ENCODE peak calls at places on chromosomes 5 and 9, in eight cellular contexts. K, R, U, M, E, V, B and X are unnamed samples.

GRCh38 chr9:10112798-10113197 is 500.0 kb downstream of the PTPRD start:
- DNase-seq in K (no peak), R (no peak), U (no peak), M (no peak), E (no peak), V (no peak), B (no peak), X (no peak)

GRCh38 chr5:56440871-56441740 is 208.0 kb upstream of the ANKRD55 start:
- DNase-seq in K (no peak), R (peak), U (no peak), M (peak), E (no peak), V (peak), B (peak), X (no peak)

GRCh38 chr9:126705311-126705766 is 91.6 kb downstream of the LMX1B start:
- DNase-seq in K (peak), R (peak), U (peak), M (peak), E (peak), V (peak), B (peak), X (peak)

GRCh38 chr5:14273207-14273767 is 130.1 kb downstream of the TRIO start:
- DNase-seq in K (no peak), R (no peak), U (no peak), M (no peak), E (no peak), V (no peak), B (no peak), X (no peak)

GRCh38 chr9:128201441-128202369 is 1.5 kb upstream of the DNM1 start:
- DNase-seq in K (no peak), R (peak), U (no peak), M (no peak), E (no peak), V (no peak), B (no peak), X (no peak)

GRCh38 chr5:113495402-113495801 is 7.1 kb upstream of the MCC start:
- DNase-seq in K (no peak), R (peak), U (no peak), M (no peak), E (peak), V (no peak), B (peak), X (no peak)

GRCh38 chr9:122383992-122384461 is 13.2 kb downstream of the PTGS1 start:
- DNase-seq in K (peak), R (peak), U (no peak), M (no peak), E (peak), V (no peak), B (peak), X (no peak)

GRCh38 chr9:21605489-21605931 is 123.4 kb upstream of the IFNE start:
- DNase-seq in K (no peak), R (peak), U (no peak), M (no peak), E (peak), V (no peak), B (peak), X (no peak)

GRCh38 chr5:38497946-38498345 is 58.5 kb downstream of the LIFR start:
- DNase-seq in K (no peak), R (peak), U (no peak), M (no peak), E (peak), V (no peak), B (peak), X (no peak)

GRCh38 chr9:132498811-132499210 is 83.6 kb upstream of the BARHL1 start:
- DNase-seq in K (no peak), R (peak), U (no peak), M (no peak), E (no peak), V (no peak), B (no peak), X (no peak)

GRCh38 chr9:123338710-123339665 is 17.0 kb upstream of the CRB2 start:
- DNase-seq in K (no peak), R (no peak), U (no peak), M (no peak), E (peak), V (peak), B (no peak), X (no peak)

GRCh38 chr5:144368556-144368955 is 197.9 kb downstream of the KCTD16 start:
- DNase-seq in K (no peak), R (peak), U (no peak), M (no peak), E (peak), V (no peak), B (peak), X (no peak)

GRCh38 chr9:114236391-114237138 is 81.2 kb downstream of the COL27A1 start:
- DNase-seq in K (no peak), R (no peak), U (no peak), M (no peak), E (no peak), V (no peak), B (no peak), X (no peak)
- H3K27ac ChIP-seq in K (no peak), R (no peak), U (no peak), M (no peak), E (no peak), V (no peak), B (no peak), X (no peak)

GRCh38 chr9:32502996-32503395 is 23.0 kb downstream of the RIGI start:
- DNase-seq in K (no peak), R (no peak), U (no peak), M (no peak), E (peak), V (no peak), B (no peak), X (no peak)
- H3K27ac ChIP-seq in K (no peak), R (no peak), U (no peak), M (no peak), E (peak), V (no peak), B (peak), X (no peak)

DNA sequence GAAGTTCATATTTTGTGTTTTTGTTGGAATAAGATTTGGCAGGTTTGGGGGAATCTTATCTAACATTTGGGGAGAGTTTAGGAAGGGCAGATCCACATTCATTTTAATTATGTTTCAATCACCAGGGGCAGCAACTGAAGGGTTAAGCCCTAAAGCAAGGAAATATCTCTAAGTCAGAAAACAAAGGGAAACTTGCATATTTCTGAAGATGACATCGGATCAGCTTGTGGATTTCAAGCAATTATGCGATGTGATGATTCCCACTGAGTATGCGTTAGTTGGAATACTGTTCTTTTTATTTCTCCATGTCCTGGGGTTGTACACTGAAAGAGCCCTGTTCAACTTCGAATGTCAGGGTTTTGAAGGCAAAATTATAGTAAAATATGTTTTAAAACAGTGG is 59.8 kb upstream of the NFIB start:
- DNase-seq in K (no peak), R (no peak), U (no peak), M (no peak), E (peak), V (no peak), B (no peak), X (no peak)
- H3K27ac ChIP-seq in K (peak), R (no peak), U (no peak), M (no peak), E (peak), V (no peak), B (no peak), X (no peak)

DNA sequence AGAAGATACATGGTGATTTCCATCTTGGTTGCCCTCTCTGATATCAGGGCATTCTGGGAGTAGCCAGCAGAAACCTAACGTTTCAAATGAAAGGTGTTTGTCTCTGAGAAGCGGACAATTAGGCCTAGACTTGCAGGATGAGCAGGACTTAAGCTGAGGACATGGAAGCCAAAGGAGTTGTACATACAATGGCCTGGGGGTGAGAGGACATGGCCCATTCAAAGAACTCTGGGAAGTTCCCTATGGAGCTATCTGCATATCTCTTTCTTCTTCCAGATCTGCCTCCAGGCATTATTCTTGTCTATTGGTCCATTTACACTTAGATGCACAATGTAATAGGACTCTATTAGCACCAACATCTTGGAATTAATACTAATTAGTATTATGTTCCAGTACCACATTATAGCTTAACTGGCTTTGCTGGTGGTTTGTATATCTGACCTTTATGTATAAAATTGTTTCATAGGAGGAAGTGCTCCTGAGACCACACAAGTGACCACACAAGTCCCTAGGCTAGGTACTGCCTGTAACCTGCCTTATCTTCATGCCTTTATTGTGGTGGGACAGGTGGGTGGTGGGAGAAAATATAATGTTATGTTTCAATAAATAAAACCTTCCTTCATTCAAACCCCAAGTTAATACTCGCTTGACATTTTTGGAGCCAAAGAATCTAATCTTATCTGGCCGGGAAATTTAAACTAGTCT is 52.0 kb upstream of the EQTN start:
- DNase-seq in K (no peak), R (no peak), U (no peak), M (no peak), E (no peak), V (no peak), B (no peak), X (no peak)
- H3K27ac ChIP-seq in K (no peak), R (no peak), U (no peak), M (no peak), E (no peak), V (no peak), B (no peak), X (peak)

GRCh38 chr5:132418876-132419275 is 49.4 kb downstream of the SLC22A5 start:
- DNase-seq in K (no peak), R (no peak), U (no peak), M (peak), E (no peak), V (no peak), B (no peak), X (no peak)
- H3K27ac ChIP-seq in K (peak), R (no peak), U (no peak), M (no peak), E (no peak), V (no peak), B (no peak), X (peak)

GRCh38 chr9:91117474-91117891 is 244.2 kb downstream of the AUH start:
- DNase-seq in K (no peak), R (no peak), U (no peak), M (no peak), E (no peak), V (no peak), B (no peak), X (peak)
- H3K27ac ChIP-seq in K (peak), R (peak), U (no peak), M (peak), E (no peak), V (no peak), B (no peak), X (peak)

DNA sequence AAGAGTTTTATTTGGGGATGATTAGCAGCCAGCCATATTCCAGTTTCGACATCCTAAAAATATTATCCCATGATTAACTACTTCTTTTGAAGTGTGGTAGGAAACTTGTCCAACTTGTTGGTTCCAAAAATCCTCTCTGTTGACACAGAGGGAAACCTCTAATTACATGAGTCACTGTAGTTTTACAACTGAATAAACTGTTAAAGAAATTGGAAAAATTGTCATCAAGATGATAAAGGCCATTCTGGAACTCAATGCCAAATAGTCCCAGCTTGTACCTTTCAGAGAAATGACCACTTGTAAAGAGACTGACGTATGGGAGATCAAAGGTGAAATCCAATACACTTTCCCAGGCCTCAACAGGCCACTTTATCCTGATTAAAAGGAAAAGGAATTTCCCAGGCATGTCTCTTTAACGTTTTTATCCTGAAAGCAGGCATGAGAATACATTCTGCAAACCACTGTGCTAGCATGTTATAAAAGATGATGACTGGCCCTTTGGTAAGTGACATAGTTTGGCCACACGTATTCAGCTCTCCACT is 261.6 kb downstream of the GLIS3 start:
- DNase-seq in K (no peak), R (peak), U (no peak), M (no peak), E (no peak), V (no peak), B (peak), X (no peak)
- H3K27ac ChIP-seq in K (no peak), R (no peak), U (peak), M (no peak), E (no peak), V (no peak), B (peak), X (no peak)

GRCh38 chr5:142669479-142669878 is 16.4 kb downstream of the FGF1 start:
- DNase-seq in K (no peak), R (no peak), U (no peak), M (no peak), E (no peak), V (no peak), B (no peak), X (no peak)
- H3K27ac ChIP-seq in K (peak), R (no peak), U (no peak), M (no peak), E (no peak), V (no peak), B (no peak), X (no peak)

GRCh38 chr9:134230092-134230941 is 66.0 kb upstream of the RNU6ATAC start:
- DNase-seq in K (no peak), R (no peak), U (no peak), M (no peak), E (no peak), V (no peak), B (no peak), X (no peak)
- H3K27ac ChIP-seq in K (peak), R (no peak), U (no peak), M (peak), E (no peak), V (no peak), B (no peak), X (no peak)

GRCh38 chr5:140043508-140043872 is 391 bp upstream of the NRG2 start:
- DNase-seq in K (no peak), R (no peak), U (no peak), M (no peak), E (no peak), V (no peak), B (peak), X (no peak)

GRCh38 chr5:140041492-140042421 is 1.3 kb downstream of the NRG2 start:
- DNase-seq in K (peak), R (peak), U (no peak), M (peak), E (peak), V (peak), B (peak), X (peak)

GRCh38 chr5:140041099-140041491 is 2.0 kb downstream of the NRG2 start:
- DNase-seq in K (no peak), R (no peak), U (no peak), M (no peak), E (no peak), V (no peak), B (peak), X (no peak)

GRCh38 chr5:140044041-140044440 is 942 bp upstream of the NRG2 start:
- DNase-seq in K (no peak), R (no peak), U (no peak), M (no peak), E (no peak), V (no peak), B (no peak), X (no peak)

GRCh38 chr5:140042551-140043507 is at the start of gene NRG2:
- DNase-seq in K (peak), R (peak), U (peak), M (peak), E (peak), V (no peak), B (peak), X (peak)
- H3K27ac ChIP-seq in K (peak), R (no peak), U (no peak), M (peak), E (no peak), V (no peak), B (peak), X (peak)